ENCODE peak calls at places on chromosomes 13 and 19, in ten cellular contexts. One of them, this sample, is unnamed.

GRCh38 chr13:43303040-43303729 is 279.8 kb downstream of the DNAJC15 start:
- DNase-seq in sigmoid colon: peak; percentile 80
- DNase-seq in transverse colon: peak; percentile 28
- DNase-seq in H1: peak; percentile 72
- DNase-seq in HCT116: no peak
- DNase-seq in HL-60: no peak
- DNase-seq in suprapubic skin: no peak
- DNase-seq in endothelial cell of umbilical vein: peak; percentile 73
- DNase-seq in HepG2: peak; percentile 12
- DNase-seq in stomach: peak; percentile 78
- DNase-seq in this sample: no peak

GRCh38 chr19:37313335-37313627 is 57.6 kb upstream of the ZNF527 start:
- DNase-seq in HL-60: no peak
- DNase-seq in HCT116: no peak
- DNase-seq in transverse colon: no peak
- DNase-seq in stomach: no peak
- DNase-seq in suprapubic skin: no peak
- DNase-seq in sigmoid colon: no peak
- DNase-seq in endothelial cell of umbilical vein: no peak
- DNase-seq in H1: no peak
- DNase-seq in HepG2: no peak
- DNase-seq in this sample: no peak

GRCh38 chr13:67230243-67230773 is at the start of gene PCDH9:
- DNase-seq in endothelial cell of umbilical vein: peak; percentile 99
- DNase-seq in HCT116: no peak
- DNase-seq in transverse colon: peak; percentile 87
- DNase-seq in HepG2: peak; percentile 80
- DNase-seq in stomach: peak; percentile 95
- DNase-seq in sigmoid colon: peak; percentile 97
- DNase-seq in suprapubic skin: peak; percentile 94
- DNase-seq in H1: peak; percentile 97
- DNase-seq in HL-60: peak; percentile 45
- DNase-seq in this sample: peak; percentile 94

GRCh38 chr19:49605605-49606004 is 14.6 kb downstream of the PRR12 start:
- DNase-seq in HCT116: no peak
- DNase-seq in sigmoid colon: no peak
- DNase-seq in transverse colon: no peak
- DNase-seq in stomach: no peak
- DNase-seq in H1: no peak
- DNase-seq in HepG2: no peak
- DNase-seq in endothelial cell of umbilical vein: no peak
- DNase-seq in suprapubic skin: no peak
- DNase-seq in HL-60: no peak
- DNase-seq in this sample: no peak

GRCh38 chr19:52474351-52475127 is 21.2 kb downstream of the ZNF578 start:
- DNase-seq in endothelial cell of umbilical vein: no peak
- DNase-seq in transverse colon: no peak
- DNase-seq in HepG2: no peak
- DNase-seq in HL-60: no peak
- DNase-seq in suprapubic skin: no peak
- DNase-seq in HCT116: no peak
- DNase-seq in stomach: no peak
- DNase-seq in H1: no peak
- DNase-seq in sigmoid colon: no peak
- DNase-seq in this sample: no peak

GRCh38 chr13:39484506-39485313 is 118.3 kb downstream of the LHFPL6 start:
- DNase-seq in HL-60: no peak
- DNase-seq in sigmoid colon: no peak
- DNase-seq in stomach: no peak
- DNase-seq in suprapubic skin: no peak
- DNase-seq in endothelial cell of umbilical vein: peak; percentile 38
- DNase-seq in H1: no peak
- DNase-seq in transverse colon: no peak
- DNase-seq in HepG2: no peak
- DNase-seq in HCT116: no peak
- DNase-seq in this sample: no peak

GRCh38 chr19:29501816-29502580 is 23.8 kb upstream of the VSTM2B start:
- DNase-seq in sigmoid colon: peak; percentile 48
- DNase-seq in suprapubic skin: no peak
- DNase-seq in transverse colon: no peak
- DNase-seq in stomach: no peak
- DNase-seq in HCT116: no peak
- DNase-seq in HepG2: no peak
- DNase-seq in endothelial cell of umbilical vein: no peak
- DNase-seq in HL-60: no peak
- DNase-seq in H1: no peak
- DNase-seq in this sample: peak; percentile 5

GRCh38 chr19:16143399-16144215 is at the start of gene HSH2D:
- DNase-seq in H1: peak; percentile 59
- DNase-seq in HCT116: peak; percentile 77
- DNase-seq in suprapubic skin: no peak
- DNase-seq in HL-60: peak; percentile 97
- DNase-seq in transverse colon: peak; percentile 96
- DNase-seq in stomach: peak; percentile 94
- DNase-seq in endothelial cell of umbilical vein: no peak
- DNase-seq in HepG2: peak; percentile 45
- DNase-seq in sigmoid colon: no peak
- DNase-seq in this sample: peak; percentile 90

GRCh38 chr19:10078329-10078728 is 7.8 kb upstream of the SHFL start:
- DNase-seq in sigmoid colon: no peak
- DNase-seq in HCT116: no peak
- DNase-seq in HepG2: no peak
- DNase-seq in stomach: no peak
- DNase-seq in endothelial cell of umbilical vein: no peak
- DNase-seq in HL-60: no peak
- DNase-seq in transverse colon: no peak
- DNase-seq in suprapubic skin: no peak
- DNase-seq in H1: no peak
- DNase-seq in this sample: no peak

GRCh38 chr19:12984143-12984627 is 11.1 kb upstream of the NFIX start:
- DNase-seq in HepG2: no peak
- DNase-seq in suprapubic skin: no peak
- DNase-seq in transverse colon: no peak
- DNase-seq in HL-60: no peak
- DNase-seq in HCT116: no peak
- DNase-seq in sigmoid colon: no peak
- DNase-seq in H1: no peak
- DNase-seq in endothelial cell of umbilical vein: no peak
- DNase-seq in stomach: no peak
- DNase-seq in this sample: no peak

DNA sequence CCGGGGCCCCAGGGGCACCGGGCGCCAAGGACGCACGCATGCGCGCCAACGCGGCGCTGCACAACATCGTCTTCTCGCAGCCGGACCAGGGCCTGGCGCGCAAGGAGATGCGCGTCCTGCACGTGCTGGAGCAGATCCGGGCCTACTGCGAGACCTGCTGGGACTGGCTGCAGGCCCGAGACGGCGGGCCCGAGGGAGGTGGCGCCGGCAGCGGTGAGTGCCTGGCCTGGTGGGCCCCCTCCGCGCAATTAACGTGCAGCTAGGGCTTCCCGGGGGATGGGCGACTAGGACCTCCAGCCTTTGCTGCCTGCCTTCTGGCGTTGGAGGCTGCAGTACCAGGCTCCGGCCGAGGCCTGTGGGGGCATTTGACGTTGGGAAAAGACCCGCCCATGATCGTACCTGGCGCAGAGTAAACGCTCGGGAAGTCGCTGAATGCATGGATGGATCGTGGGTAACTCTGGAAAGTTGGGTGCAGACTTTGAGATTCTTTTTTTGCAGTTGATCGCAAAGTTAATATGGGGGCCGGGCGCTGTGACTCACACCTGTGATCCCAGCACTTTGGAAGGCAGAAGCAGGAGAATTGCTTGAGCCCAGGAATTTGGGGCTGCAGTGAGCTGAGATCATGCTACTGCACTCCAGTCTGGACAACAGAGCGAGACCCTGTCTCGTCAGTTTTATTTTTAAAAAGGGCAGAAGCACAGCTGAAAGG is 7.3 kb downstream of the APC2 start:
- DNase-seq in HepG2: no peak
- DNase-seq in HCT116: no peak
- DNase-seq in sigmoid colon: no peak
- DNase-seq in suprapubic skin: no peak
- DNase-seq in transverse colon: no peak
- DNase-seq in HL-60: no peak
- DNase-seq in H1: no peak
- DNase-seq in stomach: no peak
- DNase-seq in endothelial cell of umbilical vein: no peak
- DNase-seq in this sample: peak; percentile 82
- TF ChIP-seq POLR2AphosphoS5 in HepG2: no peak
- TF ChIP-seq POLR2AphosphoS5 in HCT116: no peak
- TF ChIP-seq POLR2AphosphoS5 in sigmoid colon: no peak
- TF ChIP-seq POLR2AphosphoS5 in suprapubic skin: no peak
- TF ChIP-seq POLR2AphosphoS5 in transverse colon: no peak
- TF ChIP-seq POLR2AphosphoS5 in HL-60: no peak
- TF ChIP-seq POLR2AphosphoS5 in H1: no peak
- TF ChIP-seq POLR2AphosphoS5 in stomach: no peak
- TF ChIP-seq POLR2AphosphoS5 in endothelial cell of umbilical vein: no peak
- TF ChIP-seq POLR2AphosphoS5 in this sample: no peak

GRCh38 chr19:14674764-14675163 is at the start of gene ADGRE3:
- DNase-seq in endothelial cell of umbilical vein: no peak
- DNase-seq in transverse colon: no peak
- DNase-seq in suprapubic skin: no peak
- DNase-seq in HepG2: no peak
- DNase-seq in stomach: no peak
- DNase-seq in HL-60: peak; percentile 88
- DNase-seq in H1: no peak
- DNase-seq in sigmoid colon: no peak
- DNase-seq in HCT116: no peak
- DNase-seq in this sample: no peak

GRCh38 chr19:14669940-14670339 is 4.7 kb downstream of the ADGRE3 start:
- DNase-seq in H1: no peak
- DNase-seq in HL-60: no peak
- DNase-seq in HCT116: no peak
- DNase-seq in sigmoid colon: no peak
- DNase-seq in suprapubic skin: no peak
- DNase-seq in stomach: no peak
- DNase-seq in transverse colon: no peak
- DNase-seq in HepG2: no peak
- DNase-seq in endothelial cell of umbilical vein: no peak
- DNase-seq in this sample: no peak

GRCh38 chr19:14672043-14672872 is 2.4 kb downstream of the ADGRE3 start:
- DNase-seq in HCT116: no peak
- DNase-seq in stomach: no peak
- DNase-seq in HepG2: no peak
- DNase-seq in HL-60: peak; percentile 91
- DNase-seq in endothelial cell of umbilical vein: no peak
- DNase-seq in sigmoid colon: no peak
- DNase-seq in transverse colon: no peak
- DNase-seq in H1: no peak
- DNase-seq in suprapubic skin: no peak
- DNase-seq in this sample: no peak

GRCh38 chr19:14670408-14670807 is 4.2 kb downstream of the ADGRE3 start:
- DNase-seq in HL-60: no peak
- DNase-seq in sigmoid colon: no peak
- DNase-seq in stomach: no peak
- DNase-seq in suprapubic skin: no peak
- DNase-seq in endothelial cell of umbilical vein: no peak
- DNase-seq in H1: no peak
- DNase-seq in HepG2: no peak
- DNase-seq in transverse colon: no peak
- DNase-seq in HCT116: no peak
- DNase-seq in this sample: no peak

GRCh38 chr19:14673088-14673487 is 1.6 kb downstream of the ADGRE3 start:
- DNase-seq in HCT116: no peak
- DNase-seq in H1: no peak
- DNase-seq in stomach: no peak
- DNase-seq in HepG2: no peak
- DNase-seq in endothelial cell of umbilical vein: no peak
- DNase-seq in transverse colon: no peak
- DNase-seq in sigmoid colon: no peak
- DNase-seq in suprapubic skin: no peak
- DNase-seq in HL-60: no peak
- DNase-seq in this sample: no peak
- H3K27ac ChIP-seq in HCT116: no peak overlapping the region
- H3K27ac ChIP-seq in H1: no peak overlapping the region
- H3K27ac ChIP-seq in stomach: no peak overlapping the region
- H3K27ac ChIP-seq in HepG2: no peak overlapping the region
- H3K27ac ChIP-seq in endothelial cell of umbilical vein: no peak overlapping the region
- H3K27ac ChIP-seq in transverse colon: no peak overlapping the region
- H3K27ac ChIP-seq in sigmoid colon: no peak overlapping the region
- H3K27ac ChIP-seq in suprapubic skin: no peak overlapping the region
- H3K27ac ChIP-seq in HL-60: peak overlapping the region; percentile 53
- H3K27ac ChIP-seq in this sample: no peak overlapping the region

GRCh38 chr13:46182491-46182877 is 507 bp upstream of the LCP1 start:
- DNase-seq in endothelial cell of umbilical vein: no peak
- DNase-seq in HepG2: no peak
- DNase-seq in stomach: no peak
- DNase-seq in transverse colon: no peak
- DNase-seq in HL-60: no peak
- DNase-seq in sigmoid colon: no peak
- DNase-seq in suprapubic skin: no peak
- DNase-seq in HCT116: no peak
- DNase-seq in H1: no peak
- DNase-seq in this sample: no peak

GRCh38 chr13:46181799-46182490 is at the start of gene LCP1:
- DNase-seq in transverse colon: peak; percentile 44
- DNase-seq in suprapubic skin: no peak
- DNase-seq in HL-60: peak; percentile 93
- DNase-seq in sigmoid colon: no peak
- DNase-seq in H1: no peak
- DNase-seq in endothelial cell of umbilical vein: no peak
- DNase-seq in stomach: peak; percentile 34
- DNase-seq in HCT116: no peak
- DNase-seq in HepG2: no peak
- DNase-seq in this sample: peak; percentile 60

GRCh38 chr13:46185634-46186033 is 3.7 kb upstream of the LCP1 start:
- DNase-seq in stomach: no peak
- DNase-seq in sigmoid colon: no peak
- DNase-seq in HL-60: no peak
- DNase-seq in HepG2: no peak
- DNase-seq in HCT116: no peak
- DNase-seq in endothelial cell of umbilical vein: no peak
- DNase-seq in suprapubic skin: no peak
- DNase-seq in H1: no peak
- DNase-seq in transverse colon: no peak
- DNase-seq in this sample: no peak

GRCh38 chr13:46183018-46183940 is 1.3 kb upstream of the LCP1 start:
- DNase-seq in suprapubic skin: no peak
- DNase-seq in HepG2: no peak
- DNase-seq in sigmoid colon: no peak
- DNase-seq in H1: no peak
- DNase-seq in transverse colon: no peak
- DNase-seq in stomach: no peak
- DNase-seq in HL-60: no peak
- DNase-seq in endothelial cell of umbilical vein: no peak
- DNase-seq in HCT116: no peak
- DNase-seq in this sample: no peak

GRCh38 chr13:46184277-46184699 is 2.3 kb upstream of the LCP1 start:
- DNase-seq in suprapubic skin: no peak
- DNase-seq in endothelial cell of umbilical vein: peak; percentile 18
- DNase-seq in HepG2: peak; percentile 28
- DNase-seq in H1: peak; percentile 75
- DNase-seq in stomach: peak; percentile 38
- DNase-seq in HL-60: peak; percentile 28
- DNase-seq in transverse colon: peak; percentile 52
- DNase-seq in HCT116: peak; percentile 28
- DNase-seq in sigmoid colon: no peak
- DNase-seq in this sample: peak; percentile 55
- TF ChIP-seq CTCF in suprapubic skin: peak; percentile 18
- TF ChIP-seq CTCF in endothelial cell of umbilical vein: peak; percentile 66
- TF ChIP-seq CTCF in HepG2: peak; percentile 66
- TF ChIP-seq CTCF in H1: peak; percentile 74
- TF ChIP-seq CTCF in stomach: no peak
- TF ChIP-seq CTCF in HL-60: peak; percentile 70
- TF ChIP-seq CTCF in transverse colon: no peak
- TF ChIP-seq CTCF in HCT116: peak; percentile 81
- TF ChIP-seq CTCF in sigmoid colon: no peak
- TF ChIP-seq CTCF in this sample: no peak

GRCh38 chr13:79407349-79407979 is 1.4 kb upstream of the RBM26 start:
- DNase-seq in H1: no peak
- DNase-seq in stomach: no peak
- DNase-seq in suprapubic skin: no peak
- DNase-seq in sigmoid colon: no peak
- DNase-seq in endothelial cell of umbilical vein: no peak
- DNase-seq in HCT116: no peak
- DNase-seq in transverse colon: no peak
- DNase-seq in HL-60: no peak
- DNase-seq in HepG2: no peak
- DNase-seq in this sample: no peak
- TF ChIP-seq POLR2AphosphoS5 in H1: no peak
- TF ChIP-seq POLR2AphosphoS5 in stomach: no peak
- TF ChIP-seq POLR2AphosphoS5 in suprapubic skin: no peak
- TF ChIP-seq POLR2AphosphoS5 in sigmoid colon: no peak
- TF ChIP-seq POLR2AphosphoS5 in endothelial cell of umbilical vein: no peak
- TF ChIP-seq POLR2AphosphoS5 in HCT116: no peak
- TF ChIP-seq POLR2AphosphoS5 in transverse colon: no peak
- TF ChIP-seq POLR2AphosphoS5 in HL-60: no peak
- TF ChIP-seq POLR2AphosphoS5 in HepG2: no peak
- TF ChIP-seq POLR2AphosphoS5 in this sample: no peak

This sample was measured in upper lobe of left lung.